ENCODE peak calls at places on chromosome 19, in five cellular contexts. F is thoracic aorta; S is effector memory CD4-positive, alpha-beta T cell; Y is upper lobe of right lung; M is cardiac muscle cell. O is an unnamed sample.
A peak's percentile ranks its signal among the peaks of the same experiment; 100 is the strongest.

GRCh38 chr19:46745521-46746280 is at the start of gene FKRP:
- DNase-seq in F (no peak), S (no peak), Y (no peak), M (no peak), O (no peak)

GRCh38 chr19:15379083-15379995 is at the start of gene AKAP8:
- DNase-seq in F (peak; percentile 90), S (peak; percentile 97), Y (peak; percentile 99), M (peak; percentile 99), O (peak; percentile 97)

GRCh38 chr19:46076951-46077814 is 36.4 kb upstream of the IGFL4 start:
- DNase-seq in F (no peak), S (no peak), Y (no peak), M (peak; percentile 88), O (no peak)

GRCh38 chr19:49064768-49065611 is at the start of gene NTF4:
- DNase-seq in F (no peak), S (no peak), Y (no peak), M (peak; percentile 50), O (no peak)

GRCh38 chr19:47891923-47892666 is 6.0 kb upstream of the SULT2A1 start:
- DNase-seq in F (no peak), S (no peak), Y (no peak), M (peak; percentile 81), O (no peak)

GRCh38 chr19:55637534-55637933 is 3.3 kb upstream of the ZNF580 start:
- DNase-seq in F (no peak), S (no peak), Y (no peak), M (no peak), O (no peak)

GRCh38 chr19:17755977-17756670 is 4.8 kb downstream of the FCHO1 start:
- DNase-seq in F (no peak), S (no peak), Y (no peak), M (peak; percentile 58), O (no peak)

GRCh38 chr19:2323707-2324106 is 4.7 kb downstream of the LSM7 start:
- DNase-seq in F (no peak), S (no peak), Y (no peak), M (no peak), O (no peak)

GRCh38 chr19:48274173-48274572 is 4.3 kb downstream of the ZNF114 start:
- DNase-seq in F (no peak), S (no peak), Y (no peak), M (no peak), O (no peak)

GRCh38 chr19:10269333-10270179 is 1.4 kb upstream of the ICAM1 start:
- DNase-seq in F (no peak), S (peak; percentile 74), Y (peak; percentile 94), M (peak; percentile 88), O (peak; percentile 70)

GRCh38 chr19:51296331-51297093 is 14.9 kb upstream of the IGLON5 start:
- DNase-seq in F (no peak), S (no peak), Y (no peak), M (peak; percentile 19), O (no peak)

GRCh38 chr19:57559008-57559403 is 657 bp downstream of the ZNF550 start:
- DNase-seq in F (no peak), S (no peak), Y (no peak), M (peak; percentile 35), O (no peak)

GRCh38 chr19:33219261-33219812 is 6.3 kb downstream of the SLC7A10 start:
- DNase-seq in F (no peak), S (no peak), Y (no peak), M (peak; percentile 83), O (no peak)

GRCh38 chr19:49441960-49442350 is 628 bp upstream of the SLC17A7 start:
- DNase-seq in F (no peak), S (no peak), Y (no peak), M (no peak), O (no peak)

GRCh38 chr19:33459220-33459619 is 62.4 kb downstream of the PEPD start:
- DNase-seq in F (no peak), S (no peak), Y (no peak), M (no peak), O (no peak)

GRCh38 chr19:16457195-16457953 is 14.4 kb downstream of the EPS15L1 start:
- DNase-seq in F (no peak), S (no peak), Y (no peak), M (peak; percentile 67), O (no peak)

GRCh38 chr19:17686592-17687042 is 1.5 kb downstream of the UNC13A start:
- DNase-seq in F (no peak), S (no peak), Y (no peak), M (peak; percentile 64), O (no peak)

GRCh38 chr19:57302727-57303401 is 17.4 kb upstream of the ZNF543 start:
- DNase-seq in F (no peak), S (no peak), Y (no peak), M (peak; percentile 30), O (peak; percentile 37)

GRCh38 chr19:31938675-31939074 is 406.7 kb upstream of the ZNF507 start:
- DNase-seq in F (no peak), S (no peak), Y (no peak), M (no peak), O (no peak)

GRCh38 chr19:46495789-46496099 is at the start of gene PNMA8B:
- DNase-seq in F (no peak), S (no peak), Y (peak; percentile 78), M (peak; percentile 71), O (no peak)

GRCh38 chr19:38400361-38400760 is 2.5 kb upstream of the FAM98C start:
- DNase-seq in F (no peak), S (no peak), Y (no peak), M (no peak), O (no peak)

GRCh38 chr19:16412596-16413355 is 59.0 kb downstream of the EPS15L1 start:
- DNase-seq in F (no peak), S (no peak), Y (no peak), M (no peak), O (no peak)

GRCh38 chr19:50377051-50377441 is 789 bp downstream of the NR1H2 start:
- DNase-seq in F (no peak), S (peak; percentile 55), Y (peak; percentile 80), M (no peak), O (no peak)

GRCh38 chr19:40716031-40716654 is 543 bp downstream of the COQ8B start:
- DNase-seq in F (peak; percentile 78), S (peak; percentile 60), Y (no peak), M (no peak), O (no peak)

GRCh38 chr19:37692956-37693660 is 26.5 kb downstream of the ZNF607 start:
- DNase-seq in F (no peak), S (no peak), Y (no peak), M (peak; percentile 22), O (no peak)

GRCh38 chr19:11261431-11261901 is 858 bp downstream of the DOCK6 start:
- DNase-seq in F (no peak), S (no peak), Y (no peak), M (no peak), O (no peak)

GRCh38 chr19:38224014-38224862 is at the start of gene DPF1:
- DNase-seq in F (no peak), S (no peak), Y (no peak), M (peak; percentile 75), O (no peak)

GRCh38 chr19:42433503-42434260 is 6.5 kb upstream of the LIPE start:
- DNase-seq in F (no peak), S (peak; percentile 38), Y (peak; percentile 81), M (peak; percentile 83), O (peak; percentile 48)

GRCh38 chr19:10566658-10567410 is 1.0 kb upstream of the KRI1 start:
- DNase-seq in F (no peak), S (peak; percentile 52), Y (no peak), M (no peak), O (no peak)

GRCh38 chr19:46970815-46971214 is 48.8 kb upstream of the NPAS1 start:
- DNase-seq in F (no peak), S (no peak), Y (no peak), M (no peak), O (peak; percentile 82)

GRCh38 chr19:20612711-20613316 is 47.2 kb upstream of the ZNF737 start:
- DNase-seq in F (no peak), S (no peak), Y (no peak), M (no peak), O (no peak)

GRCh38 chr19:7983995-7984837 is 21.2 kb downstream of the ELAVL1 start:
- DNase-seq in F (no peak), S (no peak), Y (no peak), M (no peak), O (no peak)

DNA sequence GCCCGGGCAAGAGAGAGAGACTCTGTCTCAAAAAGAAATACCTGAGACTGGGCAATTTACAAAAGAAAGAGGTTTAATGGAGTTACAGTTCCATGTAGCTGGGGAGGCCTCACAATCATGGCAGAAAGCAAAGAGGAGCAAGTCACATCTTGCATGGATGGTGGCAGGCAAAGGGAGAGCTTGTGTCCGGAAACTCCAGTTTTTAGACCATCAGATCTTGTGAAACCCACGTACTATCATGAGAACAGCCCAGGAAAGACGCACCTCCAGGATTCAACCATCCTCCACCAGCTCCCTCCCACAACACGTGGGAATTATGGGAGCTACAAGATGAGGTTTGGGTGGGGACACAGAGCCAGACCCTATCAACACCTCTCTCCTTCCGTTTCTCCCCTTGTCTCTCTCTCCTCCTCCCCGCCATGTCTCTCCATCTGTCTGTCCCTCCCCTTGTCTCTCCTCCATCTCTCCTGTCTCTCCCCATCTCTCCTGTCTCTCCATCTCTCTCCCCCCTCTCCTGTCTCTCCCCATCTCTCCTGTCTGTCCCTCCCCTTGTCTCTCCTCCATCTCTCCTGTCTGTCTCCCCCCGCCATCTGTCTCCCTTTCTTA is 10.0 kb downstream of the POLR2E start:
- DNase-seq in F (no peak), S (no peak), Y (no peak), M (no peak), O (no peak)
- H3K27ac ChIP-seq in F (no peak overlapping the region), S (no peak overlapping the region), Y (no peak overlapping the region), M (no peak overlapping the region), O (no peak overlapping the region)

GRCh38 chr19:19488875-19489690 is 26.3 kb downstream of the TSSK6 start:
- DNase-seq in F (peak; percentile 77), S (peak; percentile 88), Y (peak; percentile 84), M (peak; percentile 96), O (peak; percentile 69)
- H3K4me3 ChIP-seq in F (peak overlapping the region; percentile 56), S (peak overlapping the region; percentile 17), Y (peak overlapping the region; percentile 17), M (no peak overlapping the region), O (peak overlapping the region; percentile 25)

GRCh38 chr19:3450796-3451411 is 29.4 kb downstream of the SMIM24 start:
- DNase-seq in F (peak; percentile 81), S (no peak), Y (peak; percentile 78), M (peak; percentile 100), O (peak; percentile 80)
- H3K27ac ChIP-seq in F (peak overlapping the region; percentile 94), S (no peak overlapping the region), Y (peak overlapping the region; percentile 42), M (no peak overlapping the region), O (peak overlapping the region; percentile 91)

GRCh38 chr19:3538965-3539742 is at the start of gene TEKTIP1:
- DNase-seq in F (no peak), S (no peak), Y (peak; percentile 58), M (no peak), O (no peak)
- H3K4me3 ChIP-seq in F (no peak within 1 kb of the TSS), S (no peak within 1 kb of the TSS), Y (no peak within 1 kb of the TSS), M (no peak within 1 kb of the TSS), O (no peak within 1 kb of the TSS)

DNA sequence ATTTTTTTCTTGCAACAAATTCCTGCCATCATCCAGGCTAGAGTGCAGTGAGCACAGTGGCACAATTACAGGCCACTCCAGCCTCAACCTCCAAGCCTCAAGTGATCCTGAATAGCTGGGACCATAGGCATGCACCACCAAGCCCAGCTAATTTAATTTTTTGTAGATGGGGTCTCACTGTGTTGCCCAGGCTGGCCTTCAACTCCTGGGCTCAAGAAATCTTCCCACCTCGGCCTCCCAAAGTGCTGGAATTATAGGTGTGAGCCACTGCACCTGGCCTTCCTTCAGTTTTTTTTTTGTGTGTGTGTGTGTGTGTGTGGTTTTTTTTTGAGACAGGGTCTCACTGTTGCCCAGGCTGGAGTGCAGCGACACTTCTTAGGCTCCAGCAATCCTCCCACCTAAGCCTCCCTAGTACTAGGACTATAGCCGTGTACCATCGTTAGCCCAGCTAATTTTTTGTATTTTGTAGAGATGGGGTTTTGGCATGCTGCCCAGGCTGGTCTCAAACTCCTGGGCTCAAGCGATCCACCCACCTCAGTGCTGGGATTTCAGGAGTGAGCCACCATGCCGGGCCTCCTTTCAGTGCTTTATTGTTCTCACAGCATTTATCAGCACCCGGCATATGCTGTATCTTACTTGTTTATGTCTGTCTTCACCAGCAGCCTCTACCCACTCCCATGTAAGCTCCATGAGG is 5.9 kb upstream of the SRRM5 start:
- DNase-seq in F (no peak), S (no peak), Y (no peak), M (no peak), O (no peak)
- H3K27ac ChIP-seq in F (no peak overlapping the region), S (no peak overlapping the region), Y (no peak overlapping the region), M (no peak overlapping the region), O (no peak overlapping the region)